ENCODE peak calls at places on chromosomes 1 and 21, in four cellular contexts. One of them, this sample, is unnamed. For H3K4me1, the result is how much of the 10 kb centered on the place peaks cover.

GRCh38 chr1:242225770-242226573 is 227.1 kb upstream of the MAP1LC3C start:
- DNase-seq in keratinocyte: no peak
- DNase-seq in endothelial cell of umbilical vein: no peak
- DNase-seq in hepatocyte: no peak
- DNase-seq in this sample: no peak

GRCh38 chr1:167555971-167556714 is 2.6 kb upstream of the CREG1 start:
- DNase-seq in keratinocyte: peak
- DNase-seq in hepatocyte: peak
- DNase-seq in endothelial cell of umbilical vein: peak
- DNase-seq in this sample: peak

GRCh38 chr1:94281361-94282142 is 44.2 kb upstream of the ARHGAP29 start:
- DNase-seq in hepatocyte: no peak
- DNase-seq in endothelial cell of umbilical vein: no peak
- DNase-seq in keratinocyte: no peak
- DNase-seq in this sample: peak

GRCh38 chr1:173213665-173214064 is 6.5 kb upstream of the TNFSF4 start:
- DNase-seq in hepatocyte: no peak
- DNase-seq in keratinocyte: no peak
- DNase-seq in endothelial cell of umbilical vein: no peak
- DNase-seq in this sample: no peak

GRCh38 chr1:26578167-26578566 is 48.6 kb downstream of the RPS6KA1 start:
- DNase-seq in endothelial cell of umbilical vein: no peak
- DNase-seq in hepatocyte: no peak
- DNase-seq in keratinocyte: no peak
- DNase-seq in this sample: no peak

GRCh38 chr1:24699628-24700027 is 45.6 kb upstream of the CLIC4 start:
- DNase-seq in endothelial cell of umbilical vein: peak
- DNase-seq in keratinocyte: no peak
- DNase-seq in hepatocyte: no peak
- DNase-seq in this sample: no peak

GRCh38 chr1:220516014-220516721 is 11.8 kb upstream of the MARK1 start:
- DNase-seq in endothelial cell of umbilical vein: no peak
- DNase-seq in keratinocyte: peak
- DNase-seq in hepatocyte: no peak
- DNase-seq in this sample: no peak

GRCh38 chr1:193733674-193734073 is 547.3 kb upstream of the B3GALT2 start:
- DNase-seq in endothelial cell of umbilical vein: no peak
- DNase-seq in keratinocyte: no peak
- DNase-seq in hepatocyte: no peak
- DNase-seq in this sample: no peak

GRCh38 chr1:172585348-172585747 is 52.4 kb downstream of the SUCO start:
- DNase-seq in endothelial cell of umbilical vein: peak
- DNase-seq in hepatocyte: no peak
- DNase-seq in keratinocyte: peak
- DNase-seq in this sample: no peak

GRCh38 chr21:25560151-25560783 is 47.0 kb downstream of the MRPL39 start:
- DNase-seq in keratinocyte: no peak
- DNase-seq in endothelial cell of umbilical vein: no peak
- DNase-seq in hepatocyte: no peak
- DNase-seq in this sample: no peak

GRCh38 chr21:27260728-27261127 is 293.8 kb upstream of the ADAMTS5 start:
- DNase-seq in endothelial cell of umbilical vein: no peak
- DNase-seq in keratinocyte: no peak
- DNase-seq in hepatocyte: no peak
- DNase-seq in this sample: no peak

GRCh38 chr1:36735436-36735835 is 252.7 kb upstream of the CSF3R start:
- DNase-seq in keratinocyte: no peak
- DNase-seq in hepatocyte: no peak
- DNase-seq in endothelial cell of umbilical vein: no peak
- DNase-seq in this sample: no peak

GRCh38 chr1:46699670-46700069 is 19.2 kb downstream of the EFCAB14 start:
- DNase-seq in keratinocyte: no peak
- DNase-seq in hepatocyte: no peak
- DNase-seq in endothelial cell of umbilical vein: no peak
- DNase-seq in this sample: no peak

GRCh38 chr21:46124926-46125845 is 27.3 kb downstream of the COL6A2 start:
- DNase-seq in endothelial cell of umbilical vein: no peak
- DNase-seq in keratinocyte: no peak
- DNase-seq in hepatocyte: no peak
- DNase-seq in this sample: peak

GRCh38 chr1:43373034-43373940 is 5.5 kb upstream of the ELOVL1 start:
- DNase-seq in keratinocyte: peak
- DNase-seq in hepatocyte: peak
- DNase-seq in endothelial cell of umbilical vein: peak
- DNase-seq in this sample: no peak

GRCh38 chr1:67749263-67749843 is 64.4 kb downstream of the GADD45A start:
- DNase-seq in keratinocyte: no peak
- DNase-seq in endothelial cell of umbilical vein: no peak
- DNase-seq in hepatocyte: no peak
- DNase-seq in this sample: no peak

GRCh38 chr1:22689505-22689904 is 21.1 kb upstream of the EPHB2 start:
- DNase-seq in keratinocyte: no peak
- DNase-seq in endothelial cell of umbilical vein: no peak
- DNase-seq in hepatocyte: peak
- DNase-seq in this sample: no peak

GRCh38 chr1:15836772-15837669 is 10.5 kb upstream of the SPEN start:
- DNase-seq in endothelial cell of umbilical vein: peak
- DNase-seq in hepatocyte: peak
- DNase-seq in keratinocyte: no peak
- DNase-seq in this sample: no peak

GRCh38 chr21:38420140-38420539 is 78.1 kb downstream of the ERG start:
- DNase-seq in endothelial cell of umbilical vein: no peak
- DNase-seq in keratinocyte: no peak
- DNase-seq in hepatocyte: no peak
- DNase-seq in this sample: no peak

GRCh38 chr1:26409191-26409751 is 1.3 kb upstream of the LIN28A start:
- DNase-seq in endothelial cell of umbilical vein: no peak
- DNase-seq in keratinocyte: no peak
- DNase-seq in hepatocyte: no peak
- DNase-seq in this sample: peak

GRCh38 chr1:107896946-107897345 is 68.0 kb downstream of the VAV3 start:
- DNase-seq in endothelial cell of umbilical vein: no peak
- DNase-seq in hepatocyte: no peak
- DNase-seq in keratinocyte: no peak
- DNase-seq in this sample: no peak

GRCh38 chr21:37575536-37576083 is 209.0 kb downstream of the DYRK1A start:
- DNase-seq in hepatocyte: no peak
- DNase-seq in keratinocyte: no peak
- DNase-seq in endothelial cell of umbilical vein: no peak
- DNase-seq in this sample: no peak

GRCh38 chr1:89261926-89262540 is 10.6 kb downstream of the GBP5 start:
- DNase-seq in keratinocyte: no peak
- DNase-seq in endothelial cell of umbilical vein: no peak
- DNase-seq in hepatocyte: no peak
- DNase-seq in this sample: no peak
- H3K4me1 ChIP-seq in keratinocyte: under half
- H3K4me1 ChIP-seq in endothelial cell of umbilical vein: under half
- H3K4me1 ChIP-seq in hepatocyte: under half
- H3K4me1 ChIP-seq in this sample: under half

GRCh38 chr21:15831497-15831896 is 101.7 kb downstream of the USP25 start:
- DNase-seq in keratinocyte: no peak
- DNase-seq in hepatocyte: no peak
- DNase-seq in endothelial cell of umbilical vein: no peak
- DNase-seq in this sample: no peak
- H3K4me2 ChIP-seq in keratinocyte: no peak
- H3K4me2 ChIP-seq in hepatocyte: no peak
- H3K4me2 ChIP-seq in endothelial cell of umbilical vein: no peak
- H3K4me2 ChIP-seq in this sample: no peak

DNA sequence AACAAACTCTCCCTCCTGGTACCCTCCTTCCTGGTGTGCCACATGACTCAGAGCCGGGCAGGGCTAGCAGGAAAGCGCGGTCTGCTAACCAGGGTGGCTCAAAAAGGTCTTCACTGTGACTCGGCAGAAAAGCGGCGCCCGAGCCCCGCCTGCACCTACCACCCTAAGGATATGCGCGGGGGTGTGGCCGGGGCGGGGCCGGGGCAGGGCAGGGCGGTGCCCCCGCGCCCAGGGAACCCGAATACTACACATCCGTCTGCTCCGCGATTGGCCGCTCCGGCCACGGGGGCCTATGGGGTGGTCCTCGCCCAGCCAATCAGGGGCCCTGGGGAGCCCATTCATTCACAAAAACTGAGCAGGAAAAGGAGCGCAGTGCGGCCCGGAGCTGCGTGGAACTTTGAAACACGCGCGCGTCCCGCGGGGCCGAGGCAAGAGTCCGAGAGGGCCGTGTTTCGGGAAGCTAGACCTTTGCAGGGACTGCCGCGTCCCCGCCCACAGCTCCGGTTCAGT is 1.7 kb downstream of the LRP8 start:
- DNase-seq in hepatocyte: peak
- DNase-seq in keratinocyte: peak
- DNase-seq in endothelial cell of umbilical vein: peak
- DNase-seq in this sample: peak
- H3K4me1 ChIP-seq in hepatocyte: under half
- H3K4me1 ChIP-seq in keratinocyte: under half
- H3K4me1 ChIP-seq in endothelial cell of umbilical vein: under half
- H3K4me1 ChIP-seq in this sample: under half

GRCh38 chr1:56200446-56200845 is 378.9 kb downstream of the PLPP3 start:
- DNase-seq in hepatocyte: peak
- DNase-seq in keratinocyte: no peak
- DNase-seq in endothelial cell of umbilical vein: no peak
- DNase-seq in this sample: peak
- H3K4me2 ChIP-seq in hepatocyte: peak
- H3K4me2 ChIP-seq in keratinocyte: no peak
- H3K4me2 ChIP-seq in endothelial cell of umbilical vein: no peak
- H3K4me2 ChIP-seq in this sample: no peak

DNA sequence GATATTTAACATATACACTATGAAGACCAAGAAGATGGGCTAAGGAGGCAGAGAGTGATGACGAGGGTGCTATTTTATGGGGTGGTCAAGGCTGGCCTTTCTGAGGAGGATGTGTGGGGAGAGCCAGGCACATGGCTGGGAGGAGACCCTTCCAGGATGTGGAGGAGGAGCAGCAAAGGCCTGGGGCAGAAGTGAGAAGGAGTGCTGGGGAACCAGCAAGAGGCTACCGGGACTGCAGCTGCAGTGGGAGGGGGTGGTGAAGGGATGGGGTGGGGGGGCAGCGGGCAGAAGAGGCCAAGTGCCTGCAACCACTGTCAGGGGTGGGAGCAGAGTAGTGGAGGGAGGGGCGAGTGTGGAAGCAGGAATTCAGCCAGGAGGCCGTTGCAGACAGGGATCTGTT is 89.7 kb downstream of the IER5 start:
- DNase-seq in keratinocyte: no peak
- DNase-seq in endothelial cell of umbilical vein: no peak
- DNase-seq in hepatocyte: no peak
- DNase-seq in this sample: peak
- H3K4me1 ChIP-seq in keratinocyte: under half
- H3K4me1 ChIP-seq in endothelial cell of umbilical vein: under half
- H3K4me1 ChIP-seq in hepatocyte: under half
- H3K4me1 ChIP-seq in this sample: under half